ENCODE peak calls at places on chromosomes 12 and 14, in seven cellular contexts. P is progenitor cell of endocrine pancreas, A is heart left ventricle, L is lower leg skin, H is BJ, U is left ventricle myocardium inferior, J is foreskin keratinocyte. Q is an unnamed sample.

GRCh38 chr14:102492523-102492910 is 17.1 kb downstream of the ANKRD9 start:
- DNase-seq in H (no peak), P (no peak), A (no peak), L (no peak), U (no peak), J (no peak), Q (no peak)

GRCh38 chr12:124771462-124772361 is 92.0 kb downstream of the SCARB1 start:
- DNase-seq in J (peak), P (peak), L (peak), A (peak), H (no peak), U (peak), Q (peak)

GRCh38 chr14:98754343-98755025 is 517.5 kb downstream of the BCL11B start:
- DNase-seq in J (peak), U (no peak), H (no peak), L (peak), A (no peak), P (no peak), Q (no peak)

GRCh38 chr12:8837291-8837690 is 14.9 kb downstream of the A2ML1 start:
- DNase-seq in L (no peak), P (no peak), J (no peak), A (no peak), U (no peak), H (no peak), Q (no peak)

GRCh38 chr14:105299654-105300541 is 903 bp downstream of the BRF1 start:
- DNase-seq in A (peak), J (no peak), P (no peak), U (no peak), L (peak), H (no peak), Q (no peak)

GRCh38 chr12:91577586-91578539 is 395.2 kb upstream of the DCN start:
- DNase-seq in H (no peak), P (no peak), U (no peak), L (no peak), A (no peak), J (peak), Q (no peak)

GRCh38 chr14:77459072-77459723 is 1.3 kb downstream of the AHSA1 start:
- DNase-seq in H (no peak), P (no peak), J (peak), A (peak), U (no peak), L (peak), Q (no peak)

GRCh38 chr12:30067156-30067555 is 283.4 kb upstream of the TMTC1 start:
- DNase-seq in L (no peak), P (no peak), H (no peak), A (no peak), U (no peak), J (peak), Q (no peak)

GRCh38 chr12:67929373-67929772 is 59.9 kb upstream of the IFNG-AS1 start:
- DNase-seq in A (no peak), P (no peak), U (no peak), J (no peak), H (no peak), L (no peak), Q (no peak)

GRCh38 chr14:104506461-104507253 is 72.9 kb upstream of the C14orf180 start:
- DNase-seq in A (no peak), U (no peak), L (no peak), P (no peak), H (no peak), J (no peak), Q (no peak)

GRCh38 chr12:10940389-10940788 is 1.3 kb upstream of the TAS2R14 start:
- DNase-seq in P (no peak), U (no peak), A (no peak), J (peak), H (peak), L (no peak), Q (no peak)

GRCh38 chr12:78645956-78646355 is 218.6 kb upstream of the SYT1 start:
- DNase-seq in U (no peak), P (no peak), H (no peak), J (peak), L (no peak), A (no peak), Q (no peak)

GRCh38 chr12:78636253-78636855 is 228.2 kb upstream of the SYT1 start:
- DNase-seq in U (no peak), L (no peak), A (no peak), J (peak), H (no peak), P (no peak), Q (no peak)

GRCh38 chr12:78641837-78642423 is 222.6 kb upstream of the SYT1 start:
- DNase-seq in L (no peak), H (no peak), J (peak), A (no peak), U (no peak), P (no peak), Q (no peak)
- TF ChIP-seq CTCF in L (no peak), H (peak), J (peak), A (no peak), U (no peak), P (peak), Q (no peak)

GRCh38 chr14:90518941-90519256 is 122.1 kb downstream of the CALM1 start:
- DNase-seq in P (no peak), U (no peak), H (no peak), L (no peak), A (peak), J (no peak), Q (no peak)
- TF ChIP-seq CTCF in P (peak), U (peak), H (peak), L (no peak), A (peak), J (peak), Q (peak)

GRCh38 chr12:58302487-58303011 is 361.2 kb downstream of the ATP23 start:
- DNase-seq in P (no peak), J (no peak), A (no peak), U (no peak), H (no peak), L (no peak), Q (no peak)
- TF ChIP-seq CTCF in P (no peak), J (peak), A (peak), U (peak), H (no peak), L (no peak), Q (no peak)

DNA sequence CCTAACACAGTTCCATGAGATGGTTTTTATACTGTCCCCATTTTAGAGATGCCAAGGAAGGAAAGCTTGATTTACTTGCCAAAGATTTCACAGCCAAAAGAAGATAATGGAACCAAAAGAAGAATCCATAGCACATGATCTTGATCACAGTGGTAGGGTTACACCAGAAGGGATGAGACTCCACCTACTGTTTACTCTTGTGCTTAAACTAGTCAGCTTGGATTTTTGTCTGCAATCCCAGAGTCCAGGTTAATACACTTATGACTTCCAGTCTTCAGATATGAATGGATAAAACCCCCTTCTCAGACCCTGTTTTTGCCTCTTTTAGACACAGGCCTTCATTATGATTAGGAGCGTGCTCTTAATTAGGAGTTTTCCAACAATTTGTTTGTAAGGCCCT is 454.2 kb downstream of the AEBP2 start:
- DNase-seq in A (no peak), U (no peak), L (no peak), J (peak), P (no peak), H (no peak), Q (no peak)
- TF ChIP-seq CTCF in A (peak), U (peak), L (no peak), J (no peak), P (no peak), H (peak), Q (no peak)

GRCh38 chr12:130064999-130065398 is 97.3 kb upstream of the FZD10 start:
- DNase-seq in J (no peak), A (no peak), U (no peak), P (no peak), L (no peak), H (no peak), Q (no peak)
- TF ChIP-seq CTCF in J (peak), A (no peak), U (no peak), P (no peak), L (no peak), H (no peak), Q (no peak)

GRCh38 chr12:95116773-95117172 is 43.4 kb upstream of the NR2C1 start:
- DNase-seq in H (no peak), L (no peak), A (no peak), U (no peak), P (no peak), J (peak), Q (no peak)

GRCh38 chr12:95115641-95116040 is 42.2 kb upstream of the NR2C1 start:
- DNase-seq in L (no peak), P (no peak), J (peak), U (no peak), H (no peak), A (no peak), Q (no peak)

GRCh38 chr12:95118138-95118787 is 44.8 kb upstream of the NR2C1 start:
- DNase-seq in A (no peak), H (peak), U (no peak), L (no peak), P (no peak), J (peak), Q (no peak)

GRCh38 chr12:95116341-95116740 is 42.9 kb upstream of the NR2C1 start:
- DNase-seq in J (no peak), U (no peak), H (no peak), L (no peak), P (no peak), A (no peak), Q (no peak)

GRCh38 chr12:95117178-95117599 is 43.8 kb upstream of the NR2C1 start:
- DNase-seq in L (peak), H (no peak), P (peak), U (no peak), A (peak), J (no peak), Q (peak)
- TF ChIP-seq CTCF in L (no peak), H (peak), P (peak), U (peak), A (peak), J (peak), Q (peak)

GRCh38 chr12:94147377-94147990 is 893 bp upstream of the PLXNC1 start:
- DNase-seq in L (no peak), A (no peak), J (no peak), U (no peak), P (no peak), H (no peak), Q (no peak)

GRCh38 chr12:94147991-94148840 is at the start of gene PLXNC1:
- DNase-seq in H (no peak), U (peak), J (peak), A (peak), L (no peak), P (peak), Q (peak)

GRCh38 chr12:94143444-94143843 is 4.9 kb upstream of the PLXNC1 start:
- DNase-seq in H (no peak), J (no peak), U (no peak), L (no peak), P (no peak), A (no peak), Q (no peak)

GRCh38 chr12:94146166-94146565 is 2.2 kb upstream of the PLXNC1 start:
- DNase-seq in P (no peak), U (no peak), H (no peak), A (no peak), L (no peak), J (no peak), Q (no peak)

DNA sequence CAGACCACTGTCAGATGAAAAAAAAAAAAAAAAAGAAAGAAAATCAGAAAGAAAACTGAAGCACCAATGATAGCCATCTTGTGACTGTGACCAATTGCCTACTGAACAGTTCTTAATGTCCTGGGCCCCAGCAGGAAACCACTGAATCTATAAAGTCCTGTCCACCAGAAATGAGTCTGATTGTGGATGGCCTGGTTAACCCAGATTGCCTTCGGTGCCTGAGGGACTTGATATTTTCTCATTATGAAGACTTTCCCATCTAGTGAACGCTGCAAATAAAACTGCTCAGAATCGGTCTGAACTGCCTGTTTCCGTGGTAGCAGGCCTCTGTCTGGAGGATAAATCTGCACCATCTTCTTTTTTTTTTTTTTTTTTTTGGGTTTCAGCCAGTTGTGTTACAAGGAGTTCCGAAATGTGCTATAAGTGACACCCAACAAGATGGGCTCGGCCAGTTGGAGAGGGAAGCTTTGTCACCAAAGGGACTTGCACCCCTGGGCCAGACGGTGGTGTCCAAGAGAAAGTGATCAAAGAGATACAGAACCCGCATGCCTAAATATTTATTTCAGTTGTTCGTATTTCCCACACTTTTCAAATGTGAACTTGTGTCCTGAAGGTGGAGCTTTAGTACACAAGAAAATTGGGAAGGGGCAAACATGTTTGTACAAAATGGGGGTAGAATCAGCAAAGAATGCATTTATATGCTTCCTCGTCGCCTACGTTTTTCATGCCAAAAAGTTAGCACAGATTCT is 3.0 kb upstream of the PLXNC1 start:
- DNase-seq in U (no peak), P (no peak), A (no peak), L (no peak), H (no peak), J (no peak), Q (no peak)
- TF ChIP-seq CTCF in U (peak), P (peak), A (peak), L (no peak), H (peak), J (peak), Q (peak)

GRCh38 chr12:2813573-2814185 is 1.2 kb downstream of the ITFG2 start:
- DNase-seq in L (peak), J (peak), H (no peak), P (no peak), A (no peak), U (no peak), Q (no peak)
- TF ChIP-seq CTCF in L (no peak), J (peak), H (peak), P (peak), A (peak), U (peak), Q (peak)

Q was measured in CD14-positive monocyte.